ENCODE peak calls at places on chromosome 11, in ten cellular contexts. W is A549; K is naive thymus-derived CD4-positive, alpha-beta T cell; O is ascending aorta; G is Panc1; Y is heart left ventricle; H is astrocyte; M is CD8-positive, alpha-beta T cell; V is suprapubic skin; Z is neuronal stem cell. F is an unnamed sample.
A peak's percentile ranks its signal among the peaks of the same experiment; 100 is the strongest.

GRCh38 chr11:117443269-117444186 is 115.9 kb downstream of the CEP164 start:
- DNase-seq in G (no peak), Y (peak; percentile 75), H (peak; percentile 9), O (no peak), Z (peak; percentile 59), M (no peak), K (no peak), V (no peak), W (peak; percentile 43), F (no peak)

GRCh38 chr11:72242141-72242540 is 1.8 kb downstream of the PHOX2A start:
- DNase-seq in O (no peak), G (no peak), W (no peak), M (no peak), K (no peak), H (no peak), Z (no peak), Y (no peak), V (no peak), F (no peak)

GRCh38 chr11:1826552-1827094 is 8.2 kb upstream of the SYT8 start:
- DNase-seq in M (no peak), W (peak; percentile 72), H (peak; percentile 84), Y (peak; percentile 30), K (no peak), G (no peak), V (peak; percentile 59), Z (no peak), O (peak; percentile 92), F (no peak)

GRCh38 chr11:65078151-65078550 is 5.7 kb downstream of the CDCA5 start:
- DNase-seq in M (peak; percentile 66), H (no peak), O (no peak), V (no peak), Z (no peak), Y (no peak), G (peak; percentile 58), K (peak; percentile 71), W (peak; percentile 77), F (no peak)

GRCh38 chr11:18792827-18793226 is 1.2 kb upstream of the PTPN5 start:
- DNase-seq in H (no peak), Y (no peak), V (no peak), W (no peak), G (no peak), M (no peak), K (no peak), O (no peak), Z (no peak), F (no peak)

GRCh38 chr11:7603031-7603781 is 70.1 kb downstream of the CYB5R2 start:
- DNase-seq in K (no peak), G (no peak), M (no peak), Z (no peak), Y (no peak), O (no peak), V (no peak), H (no peak), W (no peak), F (no peak)

GRCh38 chr11:120858740-120859139 is 165.2 kb upstream of the TBCEL start:
- DNase-seq in V (no peak), Y (no peak), W (no peak), M (no peak), G (no peak), O (no peak), Z (no peak), H (peak; percentile 48), K (no peak), F (no peak)

GRCh38 chr11:75265851-75266531 is 25.4 kb downstream of the TPBGL start:
- DNase-seq in M (no peak), W (no peak), H (no peak), Z (no peak), O (no peak), G (no peak), Y (peak; percentile 37), K (no peak), V (peak; percentile 56), F (peak; percentile 38)

GRCh38 chr11:99505319-99505718 is 484.6 kb downstream of the CNTN5 start:
- DNase-seq in Z (no peak), H (peak; percentile 86), Y (no peak), W (no peak), O (no peak), G (no peak), V (no peak), M (no peak), K (no peak), F (no peak)

GRCh38 chr11:14361951-14362350 is 3.0 kb upstream of the RRAS2 start:
- DNase-seq in M (no peak), O (no peak), H (no peak), Y (no peak), V (no peak), W (no peak), G (no peak), K (no peak), Z (no peak), F (no peak)

GRCh38 chr11:129427376-129427775 is 51.7 kb downstream of the BARX2 start:
- DNase-seq in K (no peak), O (no peak), W (no peak), V (no peak), H (no peak), Y (no peak), Z (no peak), G (no peak), M (no peak), F (no peak)
- H3K27ac ChIP-seq in K (no peak overlapping the region), O (no peak overlapping the region), W (no peak overlapping the region), V (no peak overlapping the region), H (no peak overlapping the region), Y (no peak overlapping the region), Z (no peak overlapping the region), G (no peak overlapping the region), M (no peak overlapping the region), F (no peak overlapping the region)

GRCh38 chr11:47183969-47184368 is 2.3 kb downstream of the PACSIN3 start:
- DNase-seq in G (no peak), V (no peak), K (no peak), O (no peak), H (no peak), Z (no peak), Y (peak; percentile 59), M (no peak), W (no peak), F (no peak)
- H3K4me1 ChIP-seq in G (peaks cover 23% of the 10 kb centered on the region), V (peaks cover 44% of the 10 kb centered on the region), K (peaks cover 12% of the 10 kb centered on the region), O (peaks cover 24% of the 10 kb centered on the region), H (peaks cover 27% of the 10 kb centered on the region), Z (peaks cover 9% of the 10 kb centered on the region), Y (no peaks in the 10 kb centered on the region), M (peaks cover 16% of the 10 kb centered on the region), W (peaks cover 34% of the 10 kb centered on the region), F (peaks cover 6% of the 10 kb centered on the region)

DNA sequence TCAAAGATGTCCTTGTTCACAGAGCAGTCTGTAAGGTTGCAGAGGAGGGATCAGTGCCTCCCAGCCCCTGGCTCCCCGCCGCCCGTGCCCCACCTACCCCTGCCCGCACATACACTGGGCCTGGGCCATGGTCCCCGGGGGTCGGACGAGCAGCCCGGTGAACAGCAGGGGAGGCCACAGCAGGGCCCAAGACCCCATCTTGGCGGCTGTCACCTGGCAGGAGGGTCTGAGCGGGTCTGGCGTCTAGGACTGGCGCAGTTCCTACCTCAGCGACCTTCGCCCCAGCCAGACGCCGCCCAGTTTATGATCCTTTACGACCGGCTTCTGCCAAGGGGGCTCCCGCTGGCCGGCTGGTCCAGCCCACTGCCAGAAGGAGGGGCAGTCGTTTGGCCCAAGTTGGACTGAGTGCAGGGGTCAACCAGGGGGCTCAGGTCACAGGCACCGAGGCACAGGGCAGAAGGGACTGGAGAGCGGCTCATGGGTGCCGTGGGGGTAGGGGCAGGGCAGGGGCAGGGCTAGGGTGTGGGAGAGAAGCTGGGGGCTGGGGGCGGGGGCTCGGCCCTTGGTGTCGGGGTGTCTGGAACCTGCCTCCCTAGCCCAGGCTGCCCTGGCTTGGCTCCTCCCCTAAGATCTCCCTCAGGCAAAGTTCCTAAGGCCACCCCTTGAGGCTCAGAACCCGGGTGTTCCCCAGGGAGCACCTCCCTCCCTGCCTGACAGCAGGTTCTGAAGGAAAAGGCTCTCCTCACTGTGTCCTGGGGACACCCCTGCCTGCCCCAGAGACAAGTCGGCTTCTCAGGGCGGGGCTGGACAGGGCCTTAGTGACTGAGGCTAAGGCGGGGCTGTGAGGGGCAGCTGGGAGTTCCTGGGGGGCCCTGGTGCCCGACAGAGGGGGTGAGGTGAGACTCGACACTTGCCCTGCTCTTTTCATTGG is at the start of gene CDHR5:
- DNase-seq in Z (no peak), H (no peak), V (no peak), G (no peak), Y (no peak), K (no peak), O (no peak), M (no peak), W (no peak), F (peak; percentile 58)
- H3K27ac ChIP-seq in Z (no peak within 1 kb of the TSS), H (no peak within 1 kb of the TSS), V (no peak within 1 kb of the TSS), G (no peak within 1 kb of the TSS), Y (no peak within 1 kb of the TSS), K (no peak within 1 kb of the TSS), O (no peak within 1 kb of the TSS), M (no peak within 1 kb of the TSS), W (peak within 1 kb of the TSS; percentile 70), F (no peak within 1 kb of the TSS)

DNA sequence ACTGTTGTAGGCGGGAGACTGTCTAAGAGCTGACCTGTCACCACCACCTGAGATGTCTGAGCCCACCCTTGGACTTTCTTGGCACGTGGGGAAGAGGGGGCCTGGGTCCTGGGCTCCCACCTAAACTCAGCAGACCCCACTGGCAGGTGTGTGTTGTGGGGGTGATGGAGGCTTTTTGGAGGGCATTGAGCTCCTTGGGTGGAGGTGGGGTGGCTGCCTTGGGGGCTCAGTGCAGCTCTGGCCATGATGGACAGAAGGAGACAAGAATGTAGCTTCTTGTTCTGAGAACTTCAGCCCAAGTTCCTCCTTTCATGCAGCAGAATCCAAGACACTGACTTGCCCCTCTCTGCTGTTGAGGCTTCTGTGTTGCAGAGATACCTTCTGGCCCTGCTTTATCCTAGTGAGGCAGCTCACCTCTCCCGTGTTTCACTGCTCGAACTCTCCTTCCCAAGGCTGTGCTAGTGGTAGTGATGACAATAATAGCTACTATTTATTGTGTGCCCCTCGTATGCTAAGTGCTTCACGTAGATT is 116.6 kb upstream of the OR4B1 start:
- DNase-seq in V (no peak), H (no peak), W (no peak), K (no peak), O (peak; percentile 41), G (no peak), Z (no peak), Y (no peak), M (no peak), F (no peak)
- H3K4me1 ChIP-seq in V (peaks cover 35% of the 10 kb centered on the region), H (peaks cover 16% of the 10 kb centered on the region), W (peaks cover 85% of the 10 kb centered on the region), K (no peaks in the 10 kb centered on the region), O (peaks cover 3% of the 10 kb centered on the region), G (peaks cover 25% of the 10 kb centered on the region), Z (peaks cover 20% of the 10 kb centered on the region), Y (no peaks in the 10 kb centered on the region), M (no peaks in the 10 kb centered on the region), F (peaks cover 10% of the 10 kb centered on the region)

GRCh38 chr11:8767466-8768142 is 85.0 kb downstream of the RPL27A start:
- DNase-seq in Z (no peak), H (peak; percentile 84), W (no peak), M (no peak), K (no peak), O (no peak), V (no peak), Y (no peak), G (no peak), F (no peak)
- H3K27ac ChIP-seq in Z (no peak overlapping the region), H (peak overlapping the region; percentile 97), W (no peak overlapping the region), M (no peak overlapping the region), K (no peak overlapping the region), O (peak overlapping the region; percentile 61), V (peak overlapping the region; percentile 77), Y (peak overlapping the region; percentile 56), G (no peak overlapping the region), F (peak overlapping the region; percentile 78)

GRCh38 chr11:122743093-122743741 is 87.7 kb downstream of the UBASH3B start:
- DNase-seq in G (no peak), K (no peak), Z (no peak), H (no peak), M (no peak), O (no peak), W (no peak), Y (no peak), V (no peak), F (no peak)
- H3K4me1 ChIP-seq in G (no peaks in the 10 kb centered on the region), K (peaks cover 51% of the 10 kb centered on the region), Z (peaks cover 21% of the 10 kb centered on the region), H (peaks cover 34% of the 10 kb centered on the region), M (peaks cover 64% of the 10 kb centered on the region), O (no peaks in the 10 kb centered on the region), W (peaks cover 23% of the 10 kb centered on the region), Y (no peaks in the 10 kb centered on the region), V (no peaks in the 10 kb centered on the region), F (no peaks in the 10 kb centered on the region)